ENCODE peak calls at places on chromosomes 16 and 17, in six cellular contexts. P, I, J, Y, C and S are unnamed samples. For H3K27me3 and H3K4me1, the result is how much of the 10 kb centered on the place peaks cover.

GRCh38 chr16:11554054-11554453 is 32.7 kb downstream of the LITAF start:
- DNase-seq in P (no peak), I (no peak), J (no peak), Y (no peak), C (no peak), S (no peak)

GRCh38 chr17:10198509-10199249 is at the start of gene GAS7:
- DNase-seq in P (peak), I (no peak), J (peak), Y (peak), C (no peak), S (no peak)

GRCh38 chr16:82735176-82735575 is 108.4 kb downstream of the CDH13 start:
- DNase-seq in P (peak), I (no peak), J (peak), Y (no peak), C (no peak), S (no peak)

GRCh38 chr16:3574195-3574594 is 3.0 kb downstream of the NLRC3 start:
- DNase-seq in P (no peak), I (no peak), J (peak), Y (no peak), C (no peak), S (no peak)

GRCh38 chr16:78211200-78211599 is 111.7 kb downstream of the WWOX start:
- DNase-seq in P (no peak), I (no peak), J (no peak), Y (no peak), C (no peak), S (no peak)

GRCh38 chr16:89716493-89716892 is 4.2 kb downstream of the VPS9D1 start:
- DNase-seq in P (no peak), I (no peak), J (no peak), Y (no peak), C (no peak), S (no peak)

GRCh38 chr16:75131081-75131480 is 14.5 kb upstream of the LDHD start:
- DNase-seq in P (no peak), I (no peak), J (no peak), Y (no peak), C (no peak), S (no peak)

GRCh38 chr16:13426279-13426678 is 493.7 kb upstream of the ERCC4 start:
- DNase-seq in P (no peak), I (no peak), J (no peak), Y (no peak), C (no peak), S (no peak)

GRCh38 chr17:22505660-22506059 is 813.3 kb downstream of the KCNJ18 start:
- DNase-seq in P (no peak), I (no peak), J (no peak), Y (no peak), C (no peak), S (no peak)

GRCh38 chr16:64412578-64413280 is 709.1 kb downstream of the CDH11 start:
- DNase-seq in P (no peak), I (no peak), J (no peak), Y (no peak), C (peak), S (no peak)

GRCh38 chr17:76957600-76958464 is 89.6 kb downstream of the MGAT5B start:
- DNase-seq in P (no peak), I (no peak), J (no peak), Y (no peak), C (no peak), S (no peak)

GRCh38 chr17:19714542-19715411 is 1.6 kb downstream of the SLC47A2 start:
- DNase-seq in P (no peak), I (no peak), J (peak), Y (no peak), C (no peak), S (no peak)

GRCh38 chr17:9865585-9865984 is 39.5 kb downstream of the RCVRN start:
- DNase-seq in P (no peak), I (no peak), J (no peak), Y (no peak), C (no peak), S (no peak)

GRCh38 chr17:39920218-39921210 is 2.1 kb upstream of the GSDMB start:
- DNase-seq in P (no peak), I (no peak), J (no peak), Y (no peak), C (no peak), S (no peak)

GRCh38 chr17:39913989-39914388 is 4.4 kb downstream of the GSDMB start:
- DNase-seq in P (no peak), I (no peak), J (no peak), Y (no peak), C (no peak), S (no peak)

GRCh38 chr17:39915559-39915958 is 2.9 kb downstream of the GSDMB start:
- DNase-seq in P (no peak), I (no peak), J (no peak), Y (no peak), C (no peak), S (no peak)

GRCh38 chr17:39919087-39919683 is 750 bp upstream of the GSDMB start:
- DNase-seq in P (no peak), I (no peak), J (no peak), Y (no peak), C (no peak), S (no peak)

GRCh38 chr17:39916918-39917317 is 1.5 kb downstream of the GSDMB start:
- DNase-seq in P (no peak), I (no peak), J (no peak), Y (no peak), C (no peak), S (no peak)
- TF ChIP-seq CTCF in P (no peak), I (no peak), J (no peak), Y (no peak), C (peak), S (peak)

DNA sequence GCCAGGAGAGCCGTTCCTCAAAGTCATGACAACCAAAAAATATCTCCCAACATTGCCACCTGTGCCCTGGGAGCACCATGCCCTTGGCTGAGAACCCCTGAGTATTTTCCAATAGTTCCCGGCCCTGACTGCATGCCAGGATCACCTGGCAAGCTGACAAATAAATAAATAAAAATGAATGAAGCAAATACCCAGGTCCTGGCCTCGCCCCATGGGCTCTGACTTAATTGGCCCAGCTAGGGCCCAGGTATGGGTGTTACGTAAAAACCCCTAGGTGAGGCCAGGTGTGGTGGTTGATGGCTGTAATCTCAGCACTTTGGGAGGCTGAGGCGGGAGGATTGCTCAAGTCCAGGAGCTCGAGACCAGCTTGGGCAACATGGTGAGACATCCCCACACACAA is 2.7 kb upstream of the C16orf74 start:
- DNase-seq in P (no peak), I (no peak), J (no peak), Y (no peak), C (peak), S (peak)
- H3K27me3 ChIP-seq in P (under half), I (under half), J (under half), Y (under half), C (under half), S (under half)

GRCh38 chr17:12683299-12683698 is 17.6 kb downstream of the MYOCD start:
- DNase-seq in P (no peak), I (no peak), J (no peak), Y (no peak), C (no peak), S (no peak)

GRCh38 chr17:12680993-12681392 is 15.3 kb downstream of the MYOCD start:
- DNase-seq in P (no peak), I (no peak), J (no peak), Y (no peak), C (no peak), S (no peak)

GRCh38 chr17:12688382-12688781 is 22.7 kb downstream of the MYOCD start:
- DNase-seq in P (no peak), I (no peak), J (no peak), Y (no peak), C (no peak), S (no peak)

GRCh38 chr17:12691173-12691572 is 25.5 kb downstream of the MYOCD start:
- DNase-seq in P (no peak), I (peak), J (no peak), Y (no peak), C (no peak), S (no peak)

DNA sequence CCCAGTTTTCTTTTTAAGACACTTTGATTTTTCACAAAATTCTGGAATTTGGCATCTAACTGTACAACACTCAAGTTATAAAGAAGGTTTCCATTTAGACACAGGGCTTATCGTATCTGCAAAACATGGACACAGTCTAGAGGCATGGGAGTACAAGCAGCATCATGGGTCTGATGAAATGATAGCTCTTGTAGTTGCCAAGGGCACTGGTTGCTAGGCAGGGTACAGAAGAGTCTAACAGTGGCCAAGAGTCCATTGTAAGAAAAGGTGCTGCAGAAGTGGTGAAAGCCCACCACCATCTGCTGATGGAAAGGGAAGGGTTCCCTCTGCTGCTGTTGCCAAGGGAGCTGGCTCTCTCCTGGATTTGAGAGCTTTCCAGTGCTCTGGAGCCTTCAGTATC is 20.8 kb downstream of the MYOCD start:
- DNase-seq in P (no peak), I (no peak), J (no peak), Y (no peak), C (no peak), S (no peak)
- H3K4me1 ChIP-seq in P (under half), I (under half), J (under half), Y (under half), C (under half), S (under half)

DNA sequence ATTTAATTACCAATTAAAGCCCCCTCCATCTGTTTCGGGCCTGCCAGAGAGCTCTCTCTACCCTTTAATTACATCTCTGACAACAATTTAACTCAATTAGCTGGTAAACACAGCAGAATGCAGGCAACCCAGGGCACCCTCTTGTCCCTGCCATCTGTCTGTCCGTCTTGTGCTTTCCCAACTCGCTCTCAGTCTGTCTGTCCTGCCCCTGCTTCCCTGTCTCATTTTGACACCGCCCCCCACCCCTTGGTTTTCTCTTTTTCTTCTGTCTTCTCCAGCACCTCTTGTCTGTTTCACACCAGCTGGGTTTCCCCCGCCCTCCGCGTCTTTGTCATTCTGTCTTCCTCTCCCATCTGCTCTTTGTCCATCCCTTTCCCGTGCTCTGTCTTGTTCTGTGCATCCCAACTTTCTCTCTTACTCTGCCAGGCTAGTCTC is 32.8 kb downstream of the CDK5RAP3 start:
- DNase-seq in P (no peak), I (no peak), J (no peak), Y (no peak), C (no peak), S (no peak)
- TF ChIP-seq CTCF in P (no peak), I (no peak), J (no peak), Y (no peak), C (no peak), S (no peak)

DNA sequence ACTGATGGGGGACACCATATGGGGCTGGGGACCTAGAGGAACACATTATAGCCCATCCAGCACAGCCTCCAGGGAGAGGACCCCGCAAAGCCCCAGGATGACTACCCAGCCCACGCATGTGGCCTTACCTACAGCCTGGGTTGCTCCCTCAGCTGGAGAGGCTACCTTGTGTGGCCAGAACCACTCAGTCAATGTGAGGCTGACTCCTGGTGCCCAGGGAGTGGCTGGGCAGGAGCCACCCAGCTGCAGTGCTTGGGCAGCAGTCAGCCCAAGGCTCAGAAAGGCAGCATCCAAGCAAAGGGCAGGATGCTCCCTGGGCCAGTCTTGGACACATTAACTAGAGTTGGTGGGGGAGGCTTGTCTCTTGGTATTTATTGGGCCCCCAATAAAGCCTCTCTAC is 246.2 kb downstream of the RBFOX3 start:
- DNase-seq in P (no peak), I (no peak), J (no peak), Y (no peak), C (no peak), S (no peak)
- H3K27me3 ChIP-seq in P (under half), I (under half), J (under half), Y (under half), C (under half), S (under half)

GRCh38 chr17:79106958-79107357 is 32.3 kb downstream of the ENGASE start:
- DNase-seq in P (no peak), I (no peak), J (no peak), Y (no peak), C (no peak), S (no peak)

GRCh38 chr17:79109584-79109983 is 35.0 kb downstream of the ENGASE start:
- DNase-seq in P (no peak), I (no peak), J (no peak), Y (no peak), C (no peak), S (no peak)

GRCh38 chr17:79108232-79108850 is 33.7 kb downstream of the ENGASE start:
- DNase-seq in P (no peak), I (no peak), J (no peak), Y (no peak), C (no peak), S (no peak)

GRCh38 chr17:79107499-79108231 is 33.0 kb downstream of the ENGASE start:
- DNase-seq in P (no peak), I (no peak), J (no peak), Y (no peak), C (no peak), S (no peak)

DNA sequence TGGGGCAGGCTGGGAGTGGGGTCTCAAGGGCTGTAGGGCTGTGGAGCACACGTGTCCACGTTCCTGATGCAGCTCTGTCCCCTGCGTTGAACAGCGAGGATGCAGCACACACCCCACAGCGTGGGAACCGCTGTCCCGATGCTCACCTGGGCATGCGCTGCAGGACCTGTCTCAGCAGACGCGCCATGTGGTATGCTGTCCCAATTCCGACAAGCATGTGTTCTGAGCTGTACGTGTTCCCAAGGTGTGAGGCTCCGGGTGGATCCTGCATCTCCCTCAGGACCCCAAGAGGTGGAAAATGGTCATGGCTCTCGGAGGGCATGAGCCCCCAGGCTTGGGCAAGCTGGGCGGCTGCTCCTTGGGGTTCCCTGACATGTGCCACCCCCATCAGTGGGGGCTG is 34.2 kb downstream of the ENGASE start:
- DNase-seq in P (no peak), I (no peak), J (no peak), Y (no peak), C (no peak), S (no peak)
- H3K4me1 ChIP-seq in P (under half), I (under half), J (under half), Y (under half), C (under half), S (under half)

DNA sequence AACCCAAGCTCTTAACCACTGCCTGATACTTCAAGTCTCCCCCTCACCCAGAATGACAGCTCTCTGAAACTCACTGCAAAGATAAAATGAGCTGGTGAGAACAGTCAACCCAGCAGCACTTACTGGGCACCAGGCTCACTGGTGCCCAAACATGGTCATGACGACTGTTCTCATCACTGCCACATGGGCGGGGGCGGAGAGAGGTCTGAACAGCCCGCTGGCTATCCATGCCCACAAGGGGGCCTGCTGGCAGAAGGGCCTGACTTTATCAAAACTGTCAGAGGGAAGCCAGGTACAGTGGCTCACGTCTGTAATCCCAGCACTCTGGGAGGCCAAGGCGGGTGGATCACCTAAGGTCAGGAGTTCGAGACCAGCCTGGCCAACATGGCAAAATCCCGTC is 4.0 kb downstream of the MYBBP1A start:
- DNase-seq in P (no peak), I (no peak), J (peak), Y (no peak), C (no peak), S (no peak)
- TF ChIP-seq CTCF in P (no peak), I (no peak), J (no peak), Y (no peak), C (no peak), S (peak)

GRCh38 chr17:5759501-5759925 is 175.2 kb upstream of the NLRP1 start:
- DNase-seq in P (no peak), I (no peak), J (no peak), Y (no peak), C (peak), S (peak)
- H3K27me3 ChIP-seq in P (under half), I (under half), J (under half), Y (under half), C (under half), S (half or more)

GRCh38 chr16:2036200-2036966 is 9.7 kb downstream of the NHERF2 start:
- DNase-seq in P (peak), I (no peak), J (no peak), Y (no peak), C (no peak), S (no peak)

GRCh38 chr16:2039286-2040030 is 8.2 kb downstream of the NTHL1 start:
- DNase-seq in P (peak), I (no peak), J (peak), Y (peak), C (no peak), S (no peak)

GRCh38 chr16:2038359-2039285 is 9.0 kb downstream of the NTHL1 start:
- DNase-seq in P (no peak), I (no peak), J (no peak), Y (peak), C (no peak), S (no peak)

GRCh38 chr16:2037115-2037514 is 10.4 kb downstream of the NHERF2 start:
- DNase-seq in P (peak), I (no peak), J (no peak), Y (peak), C (no peak), S (no peak)

GRCh38 chr16:2037631-2038358 is 9.8 kb downstream of the NTHL1 start:
- DNase-seq in P (no peak), I (no peak), J (no peak), Y (peak), C (no peak), S (no peak)
- H3K4me1 ChIP-seq in P (half or more), I (under half), J (under half), Y (half or more), C (under half), S (under half)

GRCh38 chr17:75097865-75098264 is 10.1 kb downstream of the SLC16A5 start:
- DNase-seq in P (no peak), I (no peak), J (no peak), Y (no peak), C (no peak), S (no peak)

GRCh38 chr17:75094871-75095399 is 7.2 kb downstream of the SLC16A5 start:
- DNase-seq in P (no peak), I (no peak), J (no peak), Y (no peak), C (no peak), S (no peak)

GRCh38 chr17:75098861-75099260 is 10.9 kb upstream of the ARMC7 start:
- DNase-seq in P (no peak), I (no peak), J (no peak), Y (no peak), C (no peak), S (no peak)

GRCh38 chr17:75093543-75094158 is 5.9 kb downstream of the SLC16A5 start:
- DNase-seq in P (no peak), I (no peak), J (no peak), Y (no peak), C (no peak), S (no peak)

DNA sequence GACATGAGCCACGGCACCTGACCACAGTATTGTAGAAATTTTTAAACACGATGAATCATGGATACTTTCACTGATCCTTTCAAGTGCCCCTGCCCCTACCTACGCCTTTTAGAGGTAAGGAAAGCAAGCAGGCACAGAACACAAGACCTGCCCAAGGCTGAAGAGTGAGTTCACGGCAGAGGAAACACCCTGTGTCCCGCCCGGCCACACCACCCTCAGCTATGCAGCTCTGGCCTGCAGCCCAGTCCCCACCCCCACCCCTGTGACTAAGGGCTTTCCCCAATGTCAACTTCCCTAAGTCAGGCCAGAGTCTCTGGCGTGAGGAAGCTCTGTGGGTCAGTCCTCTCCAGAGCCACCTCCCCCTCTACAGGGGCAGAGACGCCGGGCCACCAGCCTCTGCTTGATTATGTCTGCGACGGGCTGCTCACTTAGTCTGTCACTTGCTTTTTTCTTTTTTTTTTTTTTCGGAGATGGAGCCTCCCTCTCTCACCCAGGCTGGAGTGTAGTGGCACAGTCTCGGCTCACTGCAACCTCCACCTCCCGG is 8.4 kb downstream of the SLC16A5 start:
- DNase-seq in P (peak), I (peak), J (peak), Y (no peak), C (peak), S (peak)
- TF ChIP-seq CTCF in P (no peak), I (no peak), J (no peak), Y (no peak), C (no peak), S (no peak)